ENCODE peak calls at places on chromosomes 13 and 19, in six cellular contexts. G, T, I, X, Y and E are unnamed samples.

GRCh38 chr13:92719868-92720267 is 506.7 kb upstream of the GPC6 start:
- DNase-seq in X (peak; percentile 43), G (no peak), Y (no peak), I (no peak), T (no peak), E (no peak)

GRCh38 chr19:30719991-30720329 is 347.8 kb downstream of the ZNF536 start:
- DNase-seq in Y (peak; percentile 76), I (peak; percentile 41), T (no peak), G (no peak), X (no peak), E (no peak)

GRCh38 chr19:51690359-51691121 is 2.6 kb upstream of the SPACA6 start:
- DNase-seq in Y (peak; percentile 84), X (peak; percentile 87), G (no peak), I (peak; percentile 80), T (peak; percentile 68), E (no peak)

GRCh38 chr19:16883518-16883917 is 5.3 kb upstream of the F2RL3 start:
- DNase-seq in G (no peak), T (no peak), X (no peak), Y (no peak), I (no peak), E (peak; percentile 79)

GRCh38 chr19:14502334-14503092 is 6.6 kb upstream of the GIPC1 start:
- DNase-seq in I (peak; percentile 46), G (no peak), T (peak; percentile 76), X (no peak), Y (no peak), E (no peak)

GRCh38 chr19:580274-580835 is 8.0 kb downstream of the BSG start:
- DNase-seq in X (no peak), I (no peak), T (no peak), G (no peak), Y (no peak), E (no peak)

GRCh38 chr19:14400913-14401312 is 18.2 kb downstream of the DDX39A start:
- DNase-seq in T (no peak), Y (no peak), I (no peak), G (no peak), X (no peak), E (no peak)

GRCh38 chr13:65936249-65936648 is 1293.9 kb downstream of the PCDH9 start:
- DNase-seq in T (no peak), Y (no peak), X (no peak), G (no peak), I (no peak), E (no peak)

GRCh38 chr13:50236898-50237318 is 221.7 kb downstream of the KCNRG start:
- DNase-seq in Y (no peak), G (no peak), T (no peak), X (no peak), I (no peak), E (no peak)

GRCh38 chr19:17052439-17052838 is 22.8 kb downstream of the HAUS8 start:
- DNase-seq in I (peak; percentile 75), T (peak; percentile 71), Y (peak; percentile 62), G (peak; percentile 22), X (peak; percentile 76), E (no peak)

GRCh38 chr19:12733369-12733896 is 1.1 kb downstream of the TRIR start:
- DNase-seq in Y (peak; percentile 76), T (peak; percentile 53), X (peak; percentile 52), G (no peak), I (peak; percentile 85), E (peak; percentile 69)

GRCh38 chr13:110676511-110677204 is 29.3 kb downstream of the CARS2 start:
- DNase-seq in G (no peak), Y (no peak), I (no peak), T (no peak), X (no peak), E (peak; percentile 19)

GRCh38 chr19:14442904-14443631 is 10.0 kb downstream of the PKN1 start:
- DNase-seq in Y (no peak), I (no peak), G (no peak), T (no peak), X (no peak), E (no peak)

GRCh38 chr13:50629497-50629896 is 214.0 kb downstream of the DLEU7 start:
- DNase-seq in T (no peak), Y (no peak), X (no peak), G (no peak), I (no peak), E (no peak)

GRCh38 chr13:28568286-28568685 is 73.4 kb upstream of the FLT1 start:
- DNase-seq in Y (peak; percentile 46), T (no peak), G (no peak), I (peak; percentile 32), X (no peak), E (no peak)

GRCh38 chr19:55069137-55069858 is 6.3 kb upstream of the RDH13 start:
- DNase-seq in X (peak; percentile 61), G (no peak), Y (peak; percentile 66), T (peak; percentile 89), I (peak; percentile 65), E (peak; percentile 94)

GRCh38 chr19:55069859-55070225 is 5.8 kb upstream of the EPS8L1 start:
- DNase-seq in Y (no peak), G (no peak), X (no peak), I (no peak), T (no peak), E (no peak)

GRCh38 chr19:55071913-55072312 is 3.8 kb upstream of the EPS8L1 start:
- DNase-seq in T (no peak), Y (no peak), G (no peak), X (no peak), I (no peak), E (no peak)

GRCh38 chr19:55068803-55069136 is 5.8 kb upstream of the RDH13 start:
- DNase-seq in G (no peak), T (no peak), I (no peak), X (no peak), Y (no peak), E (no peak)

DNA sequence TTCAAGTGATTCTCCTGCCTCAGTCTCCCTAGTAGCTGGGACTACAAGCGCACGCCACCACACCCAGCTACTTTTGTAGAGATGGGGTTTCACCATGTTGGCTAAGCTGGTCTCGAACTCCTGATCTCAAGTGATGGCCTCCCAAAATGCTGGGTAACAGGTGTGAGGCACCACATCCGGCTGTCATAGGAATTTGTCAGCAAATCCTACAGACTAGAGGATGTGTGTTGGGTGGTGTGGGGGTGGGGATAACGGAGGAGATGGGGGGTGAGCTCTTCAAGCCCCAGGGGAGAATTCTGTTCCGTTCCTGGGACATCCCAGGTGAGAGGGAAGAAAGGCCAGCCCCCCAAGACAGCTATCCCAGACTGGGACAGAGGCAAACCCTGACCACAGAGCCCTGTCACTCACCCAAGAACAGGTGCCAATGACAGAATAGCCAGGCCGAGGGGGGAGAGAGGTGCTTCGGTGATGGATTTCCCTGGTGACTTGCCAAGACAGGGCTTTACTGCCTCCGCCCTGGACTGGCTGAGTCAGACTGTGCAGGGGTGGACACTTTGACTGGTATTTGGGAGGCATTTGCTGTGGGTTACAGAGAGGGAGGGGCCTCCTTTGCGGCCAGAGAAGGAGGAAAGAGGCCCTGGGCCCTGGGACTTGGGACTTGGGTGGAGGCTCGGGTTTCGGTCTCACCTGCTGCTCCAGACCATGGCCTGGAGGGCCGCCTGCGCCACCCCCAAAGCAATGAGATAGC is 4.7 kb upstream of the EPS8L1 start:
- DNase-seq in I (peak; percentile 72), Y (no peak), X (no peak), T (peak; percentile 99), G (peak; percentile 89), E (peak; percentile 92)
- H3K27ac ChIP-seq in I (no peak overlapping the region), Y (no peak overlapping the region), X (no peak overlapping the region), T (peak overlapping the region; percentile 96), G (peak overlapping the region; percentile 27), E (peak overlapping the region; percentile 98)

DNA sequence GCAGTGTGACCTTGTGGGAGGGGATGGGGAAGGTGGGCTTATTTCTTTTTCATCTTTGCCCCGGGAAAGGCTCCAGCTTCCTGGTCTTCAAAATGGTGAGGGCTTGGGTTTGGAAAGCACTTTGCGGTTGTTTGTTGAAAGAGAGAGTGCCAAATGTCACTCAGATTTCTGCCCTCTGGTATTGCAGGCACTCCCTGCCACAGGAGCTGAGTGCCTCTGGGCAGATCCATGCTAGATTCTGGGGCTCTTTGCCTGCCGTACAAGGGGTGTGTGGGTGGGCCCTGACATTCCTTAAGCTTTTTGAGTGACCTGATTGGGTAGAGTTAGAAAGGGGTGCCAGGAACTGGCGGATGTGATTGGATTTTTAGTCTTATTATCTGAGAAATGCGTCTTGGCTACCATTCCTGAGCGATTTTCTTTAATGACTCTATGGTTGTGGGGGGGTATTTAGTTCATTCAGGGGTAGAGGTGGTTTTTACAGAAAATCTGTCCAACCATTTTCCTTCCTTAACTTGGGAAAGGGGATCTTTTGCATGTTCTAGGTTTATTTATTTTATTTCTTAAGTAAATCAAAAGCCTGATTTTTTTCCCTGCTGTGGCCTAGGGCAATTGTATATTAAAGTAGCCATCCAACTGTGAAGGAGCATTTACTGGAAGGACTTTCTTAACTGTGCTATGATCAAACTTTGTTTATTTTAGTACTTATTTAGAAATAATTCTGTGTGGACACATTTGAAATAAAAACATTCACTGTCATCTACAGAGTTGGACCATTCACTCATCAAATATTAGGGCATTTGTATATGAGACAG is 3.2 kb downstream of the ARHGAP35 start:
- DNase-seq in G (no peak), T (peak; percentile 73), I (peak; percentile 47), Y (peak; percentile 47), X (peak; percentile 82), E (no peak)
- H3K9ac ChIP-seq in G (no peak overlapping the region), T (peak overlapping the region; percentile 69), I (peak overlapping the region; percentile 94), Y (peak overlapping the region; percentile 97), X (peak overlapping the region; percentile 75), E (no peak overlapping the region)

DNA sequence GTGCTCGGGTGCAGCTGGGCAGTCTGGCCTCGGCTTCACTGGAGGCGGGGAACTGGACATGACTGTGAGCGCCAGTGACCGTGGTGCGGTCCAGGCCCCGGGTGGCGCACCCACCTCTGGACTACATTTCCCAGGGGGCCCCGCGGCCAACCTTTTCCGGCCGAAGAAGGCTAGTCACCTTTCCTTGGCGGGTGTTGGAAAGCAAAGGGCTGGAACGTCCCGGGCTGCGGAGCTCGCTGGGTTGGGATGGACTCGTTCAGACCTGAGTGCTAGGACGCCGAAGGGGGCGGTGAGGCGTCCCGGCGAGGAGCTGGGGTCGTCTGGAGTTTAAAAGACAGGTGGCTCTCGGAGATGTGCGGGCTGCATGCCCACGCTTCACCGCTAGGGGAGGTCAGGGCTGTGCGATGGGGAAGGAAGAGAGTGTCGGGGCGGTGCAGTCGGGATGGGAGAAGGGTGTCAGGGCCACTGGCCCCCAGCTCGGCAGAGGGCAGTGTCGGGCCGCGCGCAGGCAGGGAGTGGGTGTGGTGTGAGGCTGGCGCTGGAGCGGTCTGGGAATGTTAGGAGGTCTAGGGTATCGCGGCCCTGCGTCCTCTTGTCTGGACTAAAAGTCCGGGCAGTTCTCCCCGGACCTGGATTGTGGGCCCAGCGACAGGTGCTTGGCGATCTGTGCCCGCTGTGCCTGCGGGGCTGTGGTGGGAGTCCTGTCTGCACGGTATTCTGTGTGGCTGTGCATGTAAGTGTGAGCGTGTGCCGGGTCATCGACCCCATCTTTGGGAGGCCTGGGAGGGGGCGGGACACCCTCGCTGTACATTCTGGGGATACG is 57.1 kb downstream of the ZNF568 start:
- DNase-seq in I (peak; percentile 91), G (no peak), X (no peak), T (no peak), Y (peak; percentile 97), E (no peak)
- TF ChIP-seq EZH2phosphoT487 in I (no peak), G (no peak), X (no peak), T (no peak), Y (no peak), E (no peak)

GRCh38 chr13:22175815-22176214 is 504.9 kb downstream of the FGF9 start:
- DNase-seq in Y (no peak), G (no peak), I (no peak), X (no peak), T (no peak), E (no peak)
- H3K27ac ChIP-seq in Y (no peak overlapping the region), G (no peak overlapping the region), I (no peak overlapping the region), X (no peak overlapping the region), T (no peak overlapping the region), E (no peak overlapping the region)